ENCODE peak calls at places on chromosomes 6 and 20, in six cellular contexts. V is lung, U is fibroblast of lung, C is cardiac fibroblast, H is A549, A is mesenchymal stem cell. Z is an unnamed sample.

GRCh38 chr6:161369339-161369738 is 95.5 kb upstream of the AGPAT4 start:
- DNase-seq in V (no peak), U (peak; percentile 90), C (peak; percentile 97), H (peak; percentile 15), A (peak; percentile 78), Z (peak; percentile 85)

GRCh38 chr20:54165803-54166202 is 8.0 kb downstream of the CYP24A1 start:
- DNase-seq in V (no peak), U (no peak), C (no peak), H (peak; percentile 56), A (no peak), Z (no peak)

GRCh38 chr6:157462956-157463742 is 82.2 kb downstream of the ZDHHC14 start:
- DNase-seq in V (no peak), U (no peak), C (no peak), H (no peak), A (no peak), Z (no peak)

GRCh38 chr20:49345538-49345937 is 67.7 kb upstream of the ZNFX1 start:
- DNase-seq in V (no peak), U (peak; percentile 85), C (peak; percentile 86), H (no peak), A (no peak), Z (peak; percentile 35)

GRCh38 chr6:136549359-136550044 is 720 bp downstream of the MAP7 start:
- DNase-seq in V (peak; percentile 40), U (no peak), C (no peak), H (peak; percentile 18), A (peak; percentile 36), Z (no peak)

GRCh38 chr6:106757267-106757666 is 127.9 kb downstream of the QRSL1 start:
- DNase-seq in V (no peak), U (no peak), C (no peak), H (no peak), A (no peak), Z (no peak)

GRCh38 chr20:61911824-61912223 is 153.9 kb downstream of the TAF4 start:
- DNase-seq in V (no peak), U (no peak), C (no peak), H (no peak), A (no peak), Z (no peak)

GRCh38 chr20:38829296-38829875 is 23.9 kb downstream of the PPP1R16B start:
- DNase-seq in V (no peak), U (no peak), C (no peak), H (no peak), A (no peak), Z (no peak)

GRCh38 chr6:56238352-56238751 is 9.0 kb downstream of the COL21A1 start:
- DNase-seq in V (no peak), U (no peak), C (no peak), H (no peak), A (no peak), Z (no peak)

GRCh38 chr6:35496851-35497570 is at the start of gene TEAD3:
- DNase-seq in V (peak; percentile 64), U (peak; percentile 55), C (peak; percentile 71), H (peak; percentile 63), A (peak; percentile 68), Z (peak; percentile 47)

GRCh38 chr6:109051301-109051700 is 43.3 kb downstream of the SESN1 start:
- DNase-seq in V (no peak), U (peak; percentile 62), C (no peak), H (no peak), A (no peak), Z (peak; percentile 42)

GRCh38 chr6:30212865-30213653 is at the start of gene TRIM26:
- DNase-seq in V (peak; percentile 98), U (peak; percentile 94), C (peak; percentile 97), H (peak; percentile 93), A (peak; percentile 98), Z (peak; percentile 97)

GRCh38 chr20:1853472-1853871 is 41.7 kb upstream of the SIRPA start:
- DNase-seq in V (no peak), U (no peak), C (no peak), H (no peak), A (no peak), Z (no peak)
- H3K4me3 ChIP-seq in V (no peak overlapping the region), U (no peak overlapping the region), C (no peak overlapping the region), H (no peak overlapping the region), A (no peak overlapping the region), Z (no peak overlapping the region)

DNA sequence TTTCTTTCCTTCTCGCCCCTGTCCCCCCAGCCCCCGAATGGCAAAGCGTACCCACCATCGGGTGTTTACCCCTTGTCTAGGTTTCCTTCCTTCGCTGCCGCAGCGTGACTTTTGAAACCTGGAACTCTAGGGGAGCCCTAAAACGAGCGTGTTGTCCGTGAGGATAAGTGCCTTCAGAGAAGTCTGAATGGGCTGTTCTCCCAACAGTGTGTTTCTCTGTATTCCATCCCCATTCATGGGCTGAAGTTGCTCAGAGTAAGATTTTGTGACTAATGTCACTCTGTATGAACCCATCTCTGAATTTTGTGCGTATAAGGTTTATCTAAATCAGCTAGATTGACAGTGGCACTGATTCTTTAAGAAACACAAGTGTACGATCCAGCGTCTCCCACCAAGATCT is 949 bp downstream of the MACROD2 start:
- DNase-seq in V (no peak), U (no peak), C (no peak), H (peak; percentile 15), A (no peak), Z (peak; percentile 5)
- H3K4me3 ChIP-seq in V (peak overlapping the region; percentile 89), U (peak overlapping the region; percentile 60), C (no peak overlapping the region), H (peak overlapping the region; percentile 80), A (peak overlapping the region; percentile 78), Z (peak overlapping the region; percentile 60)

GRCh38 chr20:9179193-9179802 is 110.4 kb downstream of the PLCB4 start:
- DNase-seq in V (no peak), U (peak; percentile 68), C (peak; percentile 28), H (no peak), A (peak; percentile 43), Z (peak; percentile 63)
- H3K4me3 ChIP-seq in V (no peak overlapping the region), U (no peak overlapping the region), C (no peak overlapping the region), H (no peak overlapping the region), A (no peak overlapping the region), Z (no peak overlapping the region)

DNA sequence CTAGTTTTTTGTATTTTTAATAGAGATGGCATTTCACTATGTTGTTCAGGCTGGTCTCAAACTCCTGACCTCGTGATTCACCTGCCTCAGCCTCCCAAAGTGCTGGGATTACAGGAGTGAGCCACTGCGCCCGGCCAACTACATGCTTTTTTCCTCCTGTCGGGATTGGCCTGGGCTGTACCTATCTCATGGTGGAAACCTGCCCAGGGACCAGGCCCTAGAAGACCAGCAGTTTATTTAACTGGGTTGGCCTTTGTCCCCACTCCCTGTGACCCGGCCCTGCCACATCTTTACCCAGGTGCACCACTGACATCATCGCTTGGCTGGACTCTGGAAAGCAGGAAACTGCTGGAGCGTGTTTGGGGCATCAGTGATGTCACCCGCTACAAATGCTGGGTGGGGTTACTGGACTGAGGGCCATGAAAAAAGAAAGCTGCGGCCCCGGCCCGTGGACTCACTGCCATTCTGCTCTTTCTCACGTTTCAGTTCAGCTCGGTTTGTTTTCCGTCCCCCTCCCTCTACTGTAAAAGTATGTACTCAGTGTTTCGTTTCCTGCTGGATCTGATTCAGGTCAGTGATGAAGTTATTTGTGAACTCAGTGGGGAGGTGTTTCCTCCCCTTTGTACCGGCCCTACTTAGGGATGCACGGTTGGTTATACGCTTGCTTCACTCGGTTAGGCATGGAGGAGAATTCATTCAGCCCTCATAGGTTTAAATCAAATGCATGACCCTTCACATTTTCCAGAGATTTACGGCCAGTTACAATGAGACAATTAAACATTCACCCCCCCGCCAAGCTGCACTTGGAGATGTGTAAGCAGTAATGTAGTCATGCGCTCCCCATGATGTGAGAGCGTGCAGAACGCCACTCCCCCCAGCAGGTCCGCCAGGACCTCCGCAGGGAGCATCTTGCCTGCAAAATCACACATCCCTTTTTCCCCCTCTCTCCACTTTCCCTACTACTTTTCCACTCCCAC is 179.3 kb downstream of the MTHFD1L start:
- DNase-seq in V (peak; percentile 52), U (peak; percentile 89), C (peak; percentile 96), H (peak; percentile 49), A (peak; percentile 93), Z (peak; percentile 97)
- H3K4me3 ChIP-seq in V (no peak overlapping the region), U (no peak overlapping the region), C (no peak overlapping the region), H (no peak overlapping the region), A (no peak overlapping the region), Z (peak overlapping the region; percentile 0)

DNA sequence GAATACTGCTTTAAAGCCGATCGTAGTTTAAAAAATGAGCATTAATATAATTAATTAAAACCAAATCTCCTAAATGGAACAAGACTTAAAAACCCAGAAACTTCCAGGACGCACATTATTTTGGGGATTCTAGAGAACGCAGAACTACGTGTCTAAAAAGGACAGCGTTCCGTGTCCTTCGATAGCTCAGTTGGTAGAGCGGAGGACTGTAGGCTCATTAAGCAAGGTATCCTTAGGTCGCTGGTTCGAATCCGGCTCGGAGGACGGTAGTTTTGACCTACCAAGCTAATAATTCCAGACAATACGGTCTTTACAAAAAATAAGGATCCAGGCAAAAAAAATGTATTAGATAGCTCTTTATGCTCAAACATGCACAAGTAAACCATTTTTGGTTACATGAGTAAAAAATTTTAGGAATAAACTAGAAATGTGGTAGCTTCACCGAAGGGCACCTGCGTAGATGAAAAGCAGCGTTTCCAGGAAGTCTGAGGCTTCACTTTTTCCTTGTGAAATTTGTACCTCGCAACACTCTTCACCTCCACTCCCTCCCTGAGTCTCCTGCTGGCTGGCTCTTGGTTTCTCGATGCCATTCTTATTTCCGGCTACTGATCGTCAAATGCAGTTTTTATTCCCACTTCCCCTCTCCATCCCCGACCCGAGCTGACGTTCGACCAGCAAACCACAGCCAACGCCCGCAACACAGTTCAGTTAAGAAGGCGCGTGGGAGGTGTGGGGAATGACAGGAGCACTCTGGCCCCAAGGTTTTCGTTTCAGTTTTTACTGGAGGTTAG is 19.6 kb upstream of the ABT1 start:
- DNase-seq in V (no peak), U (peak; percentile 76), C (peak; percentile 96), H (no peak), A (peak; percentile 74), Z (peak; percentile 79)
- H3K4me3 ChIP-seq in V (no peak overlapping the region), U (peak overlapping the region; percentile 65), C (peak overlapping the region; percentile 37), H (peak overlapping the region; percentile 51), A (peak overlapping the region; percentile 51), Z (peak overlapping the region; percentile 56)

GRCh38 chr20:35251613-35251940 is 25.1 kb downstream of the MMP24 start:
- DNase-seq in V (no peak), U (no peak), C (no peak), H (no peak), A (no peak), Z (no peak)

GRCh38 chr20:35253010-35253409 is 24.9 kb downstream of the MMP24OS start:
- DNase-seq in V (no peak), U (no peak), C (no peak), H (no peak), A (no peak), Z (no peak)

GRCh38 chr20:35254448-35254999 is 23.4 kb downstream of the MMP24OS start:
- DNase-seq in V (no peak), U (no peak), C (no peak), H (no peak), A (no peak), Z (no peak)

GRCh38 chr20:35248641-35249475 is 22.4 kb downstream of the MMP24 start:
- DNase-seq in V (no peak), U (peak; percentile 52), C (no peak), H (no peak), A (no peak), Z (no peak)

DNA sequence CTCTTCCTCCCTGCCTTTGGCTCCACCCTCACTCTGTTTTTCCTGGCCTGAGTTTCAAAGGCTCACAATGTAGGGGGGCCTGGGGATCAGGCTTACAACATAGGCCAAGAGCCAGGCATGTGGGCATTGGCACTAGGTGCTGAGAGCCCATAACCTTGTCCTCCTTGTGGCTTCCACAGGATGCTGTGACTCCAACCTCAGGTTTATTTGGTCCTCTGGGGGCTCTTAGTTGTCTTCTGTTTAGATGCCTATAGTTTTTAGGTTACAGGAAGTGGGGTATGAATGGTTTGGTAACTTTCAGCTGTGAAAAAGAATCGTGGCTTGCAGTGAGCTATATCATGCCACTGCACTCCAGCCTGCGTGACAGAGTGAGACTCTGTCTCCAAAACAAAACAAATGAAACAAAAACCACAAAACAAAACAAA is 25.6 kb downstream of the MMP24 start:
- DNase-seq in V (no peak), U (no peak), C (no peak), H (no peak), A (peak; percentile 38), Z (no peak)
- H3K4me3 ChIP-seq in V (no peak overlapping the region), U (no peak overlapping the region), C (no peak overlapping the region), H (no peak overlapping the region), A (no peak overlapping the region), Z (no peak overlapping the region)

GRCh38 chr20:63819224-63819917 is 11.7 kb downstream of the ZBTB46 start:
- DNase-seq in V (no peak), U (no peak), C (peak; percentile 49), H (peak; percentile 40), A (no peak), Z (no peak)
- H3K4me3 ChIP-seq in V (no peak overlapping the region), U (peak overlapping the region; percentile 2), C (no peak overlapping the region), H (peak overlapping the region; percentile 41), A (no peak overlapping the region), Z (no peak overlapping the region)

Z was measured in astrocyte of the spinal cord.